ENCODE peak calls at places on chromosomes 11 and 22, in four cellular contexts. One of them, this sample, is unnamed.

GRCh38 chr22:27213766-27214581 is 556.6 kb downstream of the MIAT start:
- DNase-seq in psoas muscle: peak
- DNase-seq in fibroblast of the aortic adventitia: peak
- DNase-seq in neural crest cell: no peak
- DNase-seq in this sample: no peak

GRCh38 chr11:128470081-128470480 is 117.3 kb downstream of the ETS1 start:
- DNase-seq in neural crest cell: no peak
- DNase-seq in psoas muscle: no peak
- DNase-seq in fibroblast of the aortic adventitia: no peak
- DNase-seq in this sample: no peak

GRCh38 chr11:122754553-122755322 is 83.6 kb upstream of the CRTAM start:
- DNase-seq in fibroblast of the aortic adventitia: no peak
- DNase-seq in psoas muscle: no peak
- DNase-seq in neural crest cell: no peak
- DNase-seq in this sample: no peak

GRCh38 chr22:23530766-23531282 is 49.3 kb downstream of the IGLL1 start:
- DNase-seq in psoas muscle: no peak
- DNase-seq in neural crest cell: no peak
- DNase-seq in fibroblast of the aortic adventitia: no peak
- DNase-seq in this sample: peak

GRCh38 chr22:38549106-38549884 is 20.7 kb downstream of the DMC1 start:
- DNase-seq in neural crest cell: no peak
- DNase-seq in fibroblast of the aortic adventitia: no peak
- DNase-seq in psoas muscle: no peak
- DNase-seq in this sample: no peak

GRCh38 chr11:85346484-85346883 is 280.7 kb downstream of the DLG2 start:
- DNase-seq in fibroblast of the aortic adventitia: no peak
- DNase-seq in neural crest cell: no peak
- DNase-seq in psoas muscle: no peak
- DNase-seq in this sample: no peak

GRCh38 chr11:44631831-44632230 is 66.4 kb downstream of the CD82 start:
- DNase-seq in fibroblast of the aortic adventitia: no peak
- DNase-seq in neural crest cell: no peak
- DNase-seq in psoas muscle: no peak
- DNase-seq in this sample: no peak

GRCh38 chr22:40635008-40635939 is 1.2 kb downstream of the MRTFA start:
- DNase-seq in fibroblast of the aortic adventitia: peak
- DNase-seq in psoas muscle: peak
- DNase-seq in neural crest cell: no peak
- DNase-seq in this sample: no peak

GRCh38 chr11:96426356-96427103 is 36.7 kb downstream of the JRKL start:
- DNase-seq in neural crest cell: no peak
- DNase-seq in fibroblast of the aortic adventitia: peak
- DNase-seq in psoas muscle: no peak
- DNase-seq in this sample: no peak

GRCh38 chr11:533049-533585 is 2.3 kb downstream of the HRAS start:
- DNase-seq in fibroblast of the aortic adventitia: no peak
- DNase-seq in psoas muscle: no peak
- DNase-seq in neural crest cell: no peak
- DNase-seq in this sample: no peak

GRCh38 chr11:107991868-107992414 is 16.8 kb upstream of the CUL5 start:
- DNase-seq in neural crest cell: no peak
- DNase-seq in fibroblast of the aortic adventitia: no peak
- DNase-seq in psoas muscle: no peak
- DNase-seq in this sample: no peak

GRCh38 chr22:32050678-32051515 is 7.8 kb downstream of the SLC5A1 start:
- DNase-seq in psoas muscle: peak
- DNase-seq in fibroblast of the aortic adventitia: peak
- DNase-seq in neural crest cell: no peak
- DNase-seq in this sample: no peak

GRCh38 chr11:83835423-83835822 is 549.3 kb upstream of the CCDC90B start:
- DNase-seq in neural crest cell: no peak
- DNase-seq in psoas muscle: no peak
- DNase-seq in fibroblast of the aortic adventitia: no peak
- DNase-seq in this sample: no peak

GRCh38 chr22:46652081-46652929 is 32.1 kb downstream of the GRAMD4 start:
- DNase-seq in fibroblast of the aortic adventitia: peak
- DNase-seq in psoas muscle: no peak
- DNase-seq in neural crest cell: no peak
- DNase-seq in this sample: no peak

GRCh38 chr22:19039448-19039780 is 82.8 kb downstream of the DGCR2 start:
- DNase-seq in psoas muscle: no peak
- DNase-seq in neural crest cell: no peak
- DNase-seq in fibroblast of the aortic adventitia: no peak
- DNase-seq in this sample: no peak

GRCh38 chr11:85772700-85773099 is 38.2 kb downstream of the SYTL2 start:
- DNase-seq in neural crest cell: no peak
- DNase-seq in psoas muscle: no peak
- DNase-seq in fibroblast of the aortic adventitia: no peak
- DNase-seq in this sample: no peak

GRCh38 chr11:68354181-68354872 is 41.9 kb downstream of the LRP5 start:
- DNase-seq in neural crest cell: no peak
- DNase-seq in fibroblast of the aortic adventitia: peak
- DNase-seq in psoas muscle: peak
- DNase-seq in this sample: no peak

GRCh38 chr11:2897048-2897447 is 11.5 kb upstream of the CDKN1C start:
- DNase-seq in psoas muscle: no peak
- DNase-seq in neural crest cell: no peak
- DNase-seq in fibroblast of the aortic adventitia: no peak
- DNase-seq in this sample: no peak

GRCh38 chr11:69163842-69164241 is 8.1 kb downstream of the SMIM38 start:
- DNase-seq in neural crest cell: no peak
- DNase-seq in fibroblast of the aortic adventitia: no peak
- DNase-seq in psoas muscle: no peak
- DNase-seq in this sample: no peak

GRCh38 chr11:110827276-110827675 is 115.0 kb upstream of the ARHGAP20 start:
- DNase-seq in psoas muscle: no peak
- DNase-seq in neural crest cell: no peak
- DNase-seq in fibroblast of the aortic adventitia: no peak
- DNase-seq in this sample: no peak

GRCh38 chr22:38191746-38192474 is 9.9 kb upstream of the MAFF start:
- DNase-seq in psoas muscle: no peak
- DNase-seq in neural crest cell: no peak
- DNase-seq in fibroblast of the aortic adventitia: no peak
- DNase-seq in this sample: no peak

GRCh38 chr22:25453557-25453956 is 110.9 kb upstream of the GRK3 start:
- DNase-seq in fibroblast of the aortic adventitia: no peak
- DNase-seq in neural crest cell: no peak
- DNase-seq in psoas muscle: no peak
- DNase-seq in this sample: no peak

GRCh38 chr22:44947029-44947428 is 62.8 kb downstream of the PHF21B start:
- DNase-seq in neural crest cell: no peak
- DNase-seq in psoas muscle: no peak
- DNase-seq in fibroblast of the aortic adventitia: no peak
- DNase-seq in this sample: no peak

GRCh38 chr11:59255281-59255680 is 42.6 kb upstream of the MPEG1 start:
- DNase-seq in psoas muscle: no peak
- DNase-seq in neural crest cell: no peak
- DNase-seq in fibroblast of the aortic adventitia: no peak
- DNase-seq in this sample: no peak

GRCh38 chr11:67349927-67350465 is 3.4 kb downstream of the POLD4 start:
- DNase-seq in psoas muscle: no peak
- DNase-seq in fibroblast of the aortic adventitia: no peak
- DNase-seq in neural crest cell: no peak
- DNase-seq in this sample: no peak

GRCh38 chr11:3002346-3002745 is 10.2 kb upstream of the NAP1L4 start:
- DNase-seq in psoas muscle: no peak
- DNase-seq in neural crest cell: no peak
- DNase-seq in fibroblast of the aortic adventitia: no peak
- DNase-seq in this sample: no peak

GRCh38 chr11:62602141-62603071 is 741 bp upstream of the MTA2 start:
- DNase-seq in psoas muscle: peak
- DNase-seq in neural crest cell: peak
- DNase-seq in fibroblast of the aortic adventitia: peak
- DNase-seq in this sample: peak

GRCh38 chr22:46297151-46297819 is 615 bp downstream of the GTSE1 start:
- DNase-seq in fibroblast of the aortic adventitia: peak
- DNase-seq in psoas muscle: peak
- DNase-seq in neural crest cell: peak
- DNase-seq in this sample: no peak

GRCh38 chr11:104410336-104410735 is 246.4 kb upstream of the PDGFD start:
- DNase-seq in neural crest cell: no peak
- DNase-seq in fibroblast of the aortic adventitia: peak
- DNase-seq in psoas muscle: no peak
- DNase-seq in this sample: no peak

GRCh38 chr11:70072471-70073187 is 5.5 kb upstream of the ANO1 start:
- DNase-seq in neural crest cell: no peak
- DNase-seq in psoas muscle: no peak
- DNase-seq in fibroblast of the aortic adventitia: no peak
- DNase-seq in this sample: no peak

GRCh38 chr11:61783717-61784505 is 8.5 kb downstream of the TMEM258 start:
- DNase-seq in neural crest cell: no peak
- DNase-seq in psoas muscle: no peak
- DNase-seq in fibroblast of the aortic adventitia: no peak
- DNase-seq in this sample: no peak

GRCh38 chr11:31237819-31238771 is 131.4 kb downstream of the DCDC1 start:
- DNase-seq in fibroblast of the aortic adventitia: no peak
- DNase-seq in psoas muscle: no peak
- DNase-seq in neural crest cell: peak
- DNase-seq in this sample: no peak

GRCh38 chr11:31236052-31236652 is 133.4 kb downstream of the DCDC1 start:
- DNase-seq in psoas muscle: no peak
- DNase-seq in neural crest cell: no peak
- DNase-seq in fibroblast of the aortic adventitia: peak
- DNase-seq in this sample: no peak

DNA sequence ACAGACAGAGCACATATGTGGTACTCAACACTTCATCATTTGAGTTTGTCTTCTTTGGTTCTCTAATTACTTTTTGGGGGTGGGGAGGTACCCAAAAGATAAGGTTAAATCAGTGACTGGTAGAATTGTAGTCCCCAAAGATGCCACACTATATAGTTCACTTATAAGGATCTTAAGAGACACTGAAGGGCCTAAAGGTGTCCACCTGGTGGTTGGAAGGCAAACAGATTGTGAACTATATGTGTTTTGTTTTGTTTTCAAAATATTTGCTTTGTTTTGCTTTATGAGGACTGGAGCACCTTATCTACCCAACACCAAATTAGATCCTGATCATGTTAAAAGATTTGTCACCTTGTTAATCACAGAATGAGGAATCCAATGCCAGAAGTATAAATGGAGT is 136.1 kb downstream of the DCDC1 start:
- DNase-seq in neural crest cell: no peak
- DNase-seq in psoas muscle: no peak
- DNase-seq in fibroblast of the aortic adventitia: no peak
- DNase-seq in this sample: no peak
- TF ChIP-seq CTCF in neural crest cell: peak
- TF ChIP-seq CTCF in psoas muscle: no peak
- TF ChIP-seq CTCF in fibroblast of the aortic adventitia: no peak
- TF ChIP-seq CTCF in this sample: peak

GRCh38 chr11:102064316-102064715 is 17.1 kb downstream of the CFAP300 start:
- DNase-seq in neural crest cell: no peak
- DNase-seq in fibroblast of the aortic adventitia: no peak
- DNase-seq in psoas muscle: no peak
- DNase-seq in this sample: no peak

GRCh38 chr11:102062106-102062505 is 14.9 kb downstream of the CFAP300 start:
- DNase-seq in fibroblast of the aortic adventitia: no peak
- DNase-seq in neural crest cell: no peak
- DNase-seq in psoas muscle: no peak
- DNase-seq in this sample: no peak

GRCh38 chr11:102061276-102061675 is 14.0 kb downstream of the CFAP300 start:
- DNase-seq in psoas muscle: no peak
- DNase-seq in fibroblast of the aortic adventitia: peak
- DNase-seq in neural crest cell: no peak
- DNase-seq in this sample: no peak
- TF ChIP-seq CTCF in psoas muscle: peak
- TF ChIP-seq CTCF in fibroblast of the aortic adventitia: peak
- TF ChIP-seq CTCF in neural crest cell: no peak
- TF ChIP-seq CTCF in this sample: no peak

DNA sequence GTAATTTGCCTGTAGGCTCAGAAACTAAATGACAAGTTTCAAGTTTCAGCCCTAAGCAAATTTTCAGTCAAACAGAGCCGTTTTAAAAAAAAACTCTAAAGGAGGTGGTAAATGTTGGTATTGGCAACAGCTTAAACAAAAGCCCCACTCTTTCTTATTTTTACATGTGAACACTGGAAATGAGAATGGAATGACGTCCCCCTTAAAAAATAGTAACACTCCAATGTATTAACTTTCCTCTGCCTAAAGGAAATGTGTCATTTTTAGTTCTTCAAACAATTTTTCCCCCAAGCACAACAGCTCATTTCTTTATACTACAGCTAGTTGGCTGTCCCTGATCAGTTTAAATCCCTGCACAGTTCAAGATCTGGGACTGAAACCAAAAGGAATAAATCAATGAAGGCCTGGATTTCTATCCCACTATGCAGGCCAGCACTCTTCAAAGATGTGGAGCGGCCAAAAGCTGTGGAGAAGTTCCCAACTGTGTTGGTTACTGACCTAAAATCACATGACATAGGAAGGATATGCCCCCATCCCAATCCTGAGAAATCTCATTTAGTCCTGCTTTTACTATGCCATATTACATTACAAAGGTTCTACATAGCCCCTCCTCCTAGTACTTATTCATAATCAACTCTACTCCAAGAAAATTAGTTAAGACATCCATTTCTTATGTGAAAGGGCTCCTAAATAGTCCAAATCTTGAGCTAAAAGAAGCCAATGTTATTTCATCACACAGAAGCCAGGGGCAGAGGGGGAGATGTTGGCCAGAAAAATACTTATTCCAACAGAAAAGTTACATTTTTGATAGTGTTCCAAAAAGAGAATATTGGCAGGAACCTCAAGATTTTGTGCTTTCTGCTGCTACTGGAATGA is 95.9 kb downstream of the CADM1 start:
- DNase-seq in psoas muscle: no peak
- DNase-seq in neural crest cell: no peak
- DNase-seq in fibroblast of the aortic adventitia: no peak
- DNase-seq in this sample: no peak
- TF ChIP-seq CTCF in psoas muscle: no peak
- TF ChIP-seq CTCF in neural crest cell: no peak
- TF ChIP-seq CTCF in fibroblast of the aortic adventitia: no peak
- TF ChIP-seq CTCF in this sample: no peak

DNA sequence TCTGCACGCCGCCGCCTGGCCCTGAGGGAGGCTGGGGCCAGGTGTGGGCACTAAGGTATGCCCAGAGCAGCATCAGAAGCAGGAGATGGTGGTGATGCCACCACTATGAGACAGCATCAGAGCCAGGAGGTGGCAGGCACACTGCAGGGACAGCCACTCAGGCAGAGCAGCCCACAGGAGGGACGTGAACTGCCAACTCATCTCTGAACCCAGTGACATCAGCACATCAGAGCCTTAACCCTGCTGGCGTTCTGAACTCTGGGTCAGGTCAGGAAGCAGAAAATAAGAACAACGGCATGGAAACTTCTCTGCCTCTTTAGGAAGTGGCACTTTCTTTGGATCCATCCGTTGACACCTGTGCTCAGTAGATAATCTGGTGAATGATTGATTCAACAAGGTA is 14.7 kb upstream of the IFT27 start:
- DNase-seq in neural crest cell: no peak
- DNase-seq in fibroblast of the aortic adventitia: no peak
- DNase-seq in psoas muscle: no peak
- DNase-seq in this sample: no peak
- TF ChIP-seq CTCF in neural crest cell: no peak
- TF ChIP-seq CTCF in fibroblast of the aortic adventitia: no peak
- TF ChIP-seq CTCF in psoas muscle: no peak
- TF ChIP-seq CTCF in this sample: no peak

GRCh38 chr11:11895672-11896071 is 53.9 kb downstream of the USP47 start:
- DNase-seq in fibroblast of the aortic adventitia: peak
- DNase-seq in neural crest cell: no peak
- DNase-seq in psoas muscle: no peak
- DNase-seq in this sample: no peak
- TF ChIP-seq CTCF in fibroblast of the aortic adventitia: peak
- TF ChIP-seq CTCF in neural crest cell: no peak
- TF ChIP-seq CTCF in psoas muscle: no peak
- TF ChIP-seq CTCF in this sample: no peak